ENCODE peak calls at places on chromosomes 6 and 20, in four cellular contexts. N is SK-N-SH, J is tibial artery, D is right lobe of liver. K is an unnamed sample. For H3K4me1, the result is how much of the 10 kb centered on the place peaks cover.

GRCh38 chr6:166540631-166541331 is 45.7 kb downstream of the RAMACL start:
- DNase-seq in D (no peak), N (no peak), J (no peak), K (peak)

GRCh38 chr20:38170914-38171300 is 5.8 kb upstream of the TGM2 start:
- DNase-seq in J (peak), N (no peak), D (no peak), K (no peak)

GRCh38 chr20:17612287-17612974 is 42.6 kb downstream of the DSTN start:
- DNase-seq in J (peak), N (peak), D (no peak), K (peak)

GRCh38 chr20:57662313-57663240 is 42.4 kb upstream of the ZBP1 start:
- DNase-seq in J (peak), N (peak), D (peak), K (no peak)

GRCh38 chr6:35757461-35758123 is 18.8 kb upstream of the CLPSL2 start:
- DNase-seq in D (no peak), J (no peak), N (no peak), K (no peak)

GRCh38 chr6:36735110-36735971 is 37.7 kb downstream of the RAB44 start:
- DNase-seq in D (peak), J (peak), N (no peak), K (peak)

GRCh38 chr6:111357680-111358079 is 125.3 kb downstream of the REV3L start:
- DNase-seq in J (no peak), N (no peak), D (no peak), K (no peak)

GRCh38 chr20:34583524-34583923 is 25.0 kb downstream of the MAP1LC3A start:
- DNase-seq in J (no peak), D (no peak), N (no peak), K (no peak)

GRCh38 chr6:52098649-52099184 is 11.3 kb upstream of the PKHD1 start:
- DNase-seq in J (no peak), D (no peak), N (peak), K (no peak)

GRCh38 chr20:34515484-34516037 is 661 bp upstream of the DYNLRB1 start:
- DNase-seq in N (peak), D (peak), J (no peak), K (peak)

GRCh38 chr20:313948-314347 is 11.4 kb upstream of the SOX12 start:
- DNase-seq in J (no peak), D (no peak), N (no peak), K (no peak)

GRCh38 chr20:53420061-53420460 is 173.6 kb downstream of the ZNF217 start:
- DNase-seq in D (no peak), N (no peak), J (no peak), K (no peak)

GRCh38 chr6:48714286-48715049 is 603.5 kb upstream of the PTCHD4 start:
- DNase-seq in N (no peak), D (no peak), J (no peak), K (no peak)

GRCh38 chr6:17101422-17102257 is at the start of gene STMND1:
- DNase-seq in D (peak), J (no peak), N (peak), K (peak)

GRCh38 chr6:156647440-156647839 is 129.7 kb upstream of the ARID1B start:
- DNase-seq in N (peak), J (no peak), D (no peak), K (no peak)

GRCh38 chr20:47027042-47027441 is 132.4 kb downstream of the EYA2 start:
- DNase-seq in J (no peak), D (no peak), N (no peak), K (no peak)

GRCh38 chr6:136464874-136465273 is 85.3 kb downstream of the MAP7 start:
- DNase-seq in N (no peak), J (no peak), D (no peak), K (no peak)

GRCh38 chr20:4449977-4450715 is 271.6 kb upstream of the PRND start:
- DNase-seq in D (no peak), N (no peak), J (no peak), K (no peak)

GRCh38 chr20:23937303-23938117 is 51.1 kb downstream of the GGTLC1 start:
- DNase-seq in N (peak), D (no peak), J (peak), K (peak)

GRCh38 chr6:6901945-6902344 is 205.8 kb upstream of the RREB1 start:
- DNase-seq in N (no peak), J (no peak), D (no peak), K (no peak)

GRCh38 chr6:10458287-10458686 is 43.4 kb upstream of the TFAP2A start:
- DNase-seq in J (no peak), D (no peak), N (no peak), K (no peak)

GRCh38 chr6:90194371-90194841 is 102.2 kb downstream of the BACH2 start:
- DNase-seq in N (peak), D (no peak), J (no peak), K (no peak)

GRCh38 chr6:159451051-159451450 is 242.0 kb downstream of the SOD2 start:
- DNase-seq in D (no peak), J (no peak), N (no peak), K (no peak)

DNA sequence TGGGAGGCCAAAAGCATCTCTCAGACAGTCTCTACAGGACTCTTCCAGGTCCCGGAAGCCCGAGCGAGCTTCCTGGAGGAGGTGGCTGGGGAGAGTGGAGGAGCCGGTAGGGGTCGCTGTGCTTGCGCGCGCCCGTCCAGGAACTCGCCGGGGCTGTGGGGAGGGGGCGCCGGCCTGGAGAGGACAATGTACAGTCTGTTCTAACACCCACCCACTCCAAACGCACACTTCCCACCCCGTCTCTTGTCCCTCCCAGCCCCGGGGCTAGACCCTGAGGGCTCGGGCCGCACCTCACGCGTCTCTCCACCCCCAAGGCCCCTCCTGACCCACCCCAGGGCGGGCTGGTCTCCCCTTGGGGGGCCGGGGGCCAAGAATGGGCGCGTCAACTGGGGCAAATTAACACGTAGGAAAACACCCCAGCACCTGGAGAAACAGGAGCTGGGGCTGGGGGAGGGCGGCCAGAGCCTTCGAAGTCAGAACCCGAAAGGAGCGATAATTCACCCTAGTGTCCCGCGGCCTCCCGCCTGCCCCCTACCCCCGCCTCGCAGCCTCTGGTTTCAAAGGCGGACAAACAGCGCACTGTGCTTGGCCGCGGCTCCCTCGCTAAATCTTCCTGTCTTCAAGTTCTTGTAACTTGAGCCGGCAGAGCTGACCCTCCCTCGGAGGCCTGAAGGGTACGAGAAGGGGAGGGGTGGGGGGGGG is 103.2 kb upstream of the FOXP4 start:
- DNase-seq in J (peak), D (no peak), N (peak), K (peak)
- TF ChIP-seq CTCF in J (peak), D (peak), N (peak), K (peak)

DNA sequence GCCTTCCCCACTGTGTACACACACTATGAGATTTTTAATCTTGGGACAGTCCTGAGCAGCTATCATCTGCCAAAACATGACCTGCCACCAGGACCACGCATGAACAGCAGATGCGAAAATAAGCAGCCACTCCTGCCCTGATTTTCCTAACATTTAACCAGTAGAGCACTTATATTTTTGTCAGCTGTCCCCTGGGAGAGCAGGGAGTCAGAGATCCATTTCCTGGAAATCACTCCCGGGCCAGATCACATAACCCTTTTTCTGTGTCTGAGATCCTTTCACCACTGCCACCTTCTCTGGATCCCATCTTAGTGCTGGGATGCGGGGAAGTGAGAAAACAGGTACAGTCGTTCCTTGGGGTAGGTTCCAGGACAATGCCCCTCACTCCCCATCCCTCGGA is 5.7 kb downstream of the SDCBP2 start:
- DNase-seq in J (no peak), N (no peak), D (no peak), K (no peak)
- H3K4me1 ChIP-seq in J (under half), N (under half), D (under half), K (under half)

DNA sequence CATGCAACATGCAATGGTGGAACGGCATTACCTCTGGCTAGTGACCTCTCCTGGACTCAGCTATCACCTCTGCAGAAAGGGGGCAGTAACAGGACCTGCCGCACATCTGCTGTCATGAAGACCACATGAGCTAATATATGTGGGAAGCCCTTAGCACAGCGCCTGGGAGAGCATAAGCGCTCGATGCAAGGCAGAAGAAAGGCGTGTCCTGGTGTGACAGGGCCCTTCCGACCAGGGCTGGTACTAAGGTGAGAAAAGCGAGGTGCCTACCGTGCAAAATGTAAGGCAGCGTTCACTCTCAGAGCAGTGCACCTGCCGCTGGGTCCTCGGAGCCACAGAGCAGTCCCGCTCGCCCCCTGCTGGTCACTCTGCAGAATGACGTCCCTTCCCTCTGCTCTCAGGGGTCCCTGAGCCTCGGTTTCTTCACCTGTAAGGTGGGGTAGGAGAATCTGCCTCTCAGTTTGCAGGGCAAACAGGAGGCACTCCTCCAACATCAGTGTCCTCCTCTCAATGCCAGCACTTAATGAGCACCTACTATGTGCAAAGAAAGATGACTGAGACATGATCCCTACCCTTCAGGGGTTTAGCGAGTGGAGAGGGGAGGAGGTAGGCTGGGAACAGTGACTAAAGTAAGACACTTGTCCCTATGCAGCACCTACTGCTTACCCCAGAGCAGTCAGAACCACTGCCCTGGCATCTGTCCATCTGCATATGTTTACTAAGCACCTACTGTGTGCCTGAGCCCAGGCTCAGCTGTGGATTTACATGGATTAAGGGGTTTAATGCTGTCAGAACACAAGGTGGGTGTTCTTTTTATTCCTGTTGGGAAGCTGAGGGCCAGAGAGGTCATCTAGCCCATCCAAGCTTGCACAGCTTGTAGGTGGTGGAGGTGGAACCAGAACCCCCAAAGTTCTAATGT is 41.1 kb upstream of the PTGIS start:
- DNase-seq in D (peak), N (peak), J (no peak), K (no peak)
- TF ChIP-seq CTCF in D (peak), N (peak), J (peak), K (peak)

GRCh38 chr20:9110365-9110764 is 41.5 kb downstream of the PLCB4 start:
- DNase-seq in N (no peak), J (no peak), D (no peak), K (no peak)
- H3K4me1 ChIP-seq in N (under half), J (under half), D (under half), K (under half)

GRCh38 chr20:62900692-62901584 is 25.4 kb downstream of the DIDO1 start:
- DNase-seq in J (no peak), D (peak), N (no peak), K (no peak)
- TF ChIP-seq CTCF in J (no peak), D (no peak), N (no peak), K (no peak)